ENCODE peak calls at places on chromosomes 11 and 22, in five cellular contexts. I is HFFc6, H is GM12878, G is body of pancreas, V is astrocyte. N is an unnamed sample.

GRCh38 chr22:44573451-44573850 is 75.4 kb upstream of the RTL6 start:
- DNase-seq in G (no peak), I (no peak), H (no peak), V (no peak), N (no peak)

GRCh38 chr22:27207907-27208306 is 550.5 kb downstream of the MIAT start:
- DNase-seq in V (peak; percentile 72), H (no peak), I (no peak), G (no peak), N (no peak)

GRCh38 chr11:80900265-80900664 is 1459.4 kb upstream of the TENM4 start:
- DNase-seq in H (no peak), I (no peak), V (no peak), G (no peak), N (no peak)

GRCh38 chr22:44647141-44647540 is 54.9 kb upstream of the PRR5 start:
- DNase-seq in H (no peak), G (no peak), V (no peak), I (no peak), N (no peak)

GRCh38 chr11:30917859-30918478 is 331.8 kb upstream of the MPPED2 start:
- DNase-seq in I (peak; percentile 17), H (no peak), G (no peak), V (peak; percentile 9), N (no peak)

GRCh38 chr11:76793391-76793811 is 10.2 kb downstream of the TSKU start:
- DNase-seq in H (no peak), V (no peak), G (no peak), I (no peak), N (no peak)

GRCh38 chr22:40525250-40525884 is 111.2 kb downstream of the MRTFA start:
- DNase-seq in I (no peak), G (peak; percentile 58), H (no peak), V (no peak), N (no peak)

GRCh38 chr11:13885083-13885482 is 77.4 kb upstream of the SPON1 start:
- DNase-seq in H (no peak), V (no peak), I (no peak), G (no peak), N (no peak)

GRCh38 chr22:23826510-23827350 is 12.1 kb downstream of the DERL3 start:
- DNase-seq in G (no peak), H (no peak), V (no peak), I (peak; percentile 47), N (no peak)

GRCh38 chr22:40247976-40248375 is 70.3 kb downstream of the TNRC6B start:
- DNase-seq in H (no peak), I (no peak), G (no peak), V (no peak), N (no peak)

GRCh38 chr11:66267379-66268209 is 845 bp upstream of the RAB1B start:
- DNase-seq in H (peak; percentile 54), V (peak; percentile 64), G (peak; percentile 80), I (peak; percentile 75), N (peak; percentile 89)

GRCh38 chr11:47161134-47161854 is 15.4 kb downstream of the ARFGAP2 start:
- DNase-seq in V (no peak), I (peak; percentile 41), H (no peak), G (peak; percentile 75), N (peak; percentile 59)

GRCh38 chr22:48895831-48896765 is 931.6 kb downstream of the BRD1 start:
- DNase-seq in G (no peak), H (no peak), I (no peak), V (no peak), N (no peak)

GRCh38 chr22:48957987-48958321 is 869.7 kb downstream of the BRD1 start:
- DNase-seq in H (no peak), I (no peak), V (no peak), G (no peak), N (no peak)

GRCh38 chr11:33500865-33501479 is 199.7 kb downstream of the C11orf91 start:
- DNase-seq in I (peak; percentile 31), V (peak; percentile 46), H (no peak), G (no peak), N (no peak)

GRCh38 chr11:122494171-122494570 is 161.4 kb upstream of the UBASH3B start:
- DNase-seq in G (no peak), V (no peak), H (no peak), I (peak; percentile 30), N (no peak)

GRCh38 chr11:14269956-14270355 is 89.0 kb downstream of the RRAS2 start:
- DNase-seq in I (no peak), V (no peak), G (no peak), H (no peak), N (no peak)

GRCh38 chr11:128715691-128716153 is 21.9 kb downstream of the FLI1 start:
- DNase-seq in G (no peak), I (peak; percentile 32), H (no peak), V (peak; percentile 94), N (no peak)

GRCh38 chr22:32199341-32199740 is 5.5 kb downstream of the RFPL2 start:
- DNase-seq in H (no peak), I (no peak), V (no peak), G (no peak), N (no peak)

GRCh38 chr11:15621565-15621964 is 506.8 kb downstream of the INSC start:
- DNase-seq in V (no peak), H (no peak), G (no peak), I (no peak), N (no peak)
- TF ChIP-seq CTCF in V (no peak), H (no peak), G (no peak), I (no peak), N (no peak)

GRCh38 chr11:97015327-97015726 is 625.5 kb downstream of the JRKL start:
- DNase-seq in I (no peak), V (no peak), G (no peak), H (no peak), N (no peak)

GRCh38 chr11:97019754-97020153 is 629.9 kb downstream of the JRKL start:
- DNase-seq in G (no peak), V (no peak), H (no peak), I (no peak), N (no peak)

GRCh38 chr11:97022942-97023341 is 633.1 kb downstream of the JRKL start:
- DNase-seq in H (no peak), V (no peak), G (no peak), I (no peak), N (no peak)

GRCh38 chr11:97019305-97019704 is 629.5 kb downstream of the JRKL start:
- DNase-seq in V (no peak), I (no peak), G (no peak), H (no peak), N (no peak)
- TF ChIP-seq CTCF in V (no peak), I (no peak), G (no peak), H (no peak), N (no peak)

DNA sequence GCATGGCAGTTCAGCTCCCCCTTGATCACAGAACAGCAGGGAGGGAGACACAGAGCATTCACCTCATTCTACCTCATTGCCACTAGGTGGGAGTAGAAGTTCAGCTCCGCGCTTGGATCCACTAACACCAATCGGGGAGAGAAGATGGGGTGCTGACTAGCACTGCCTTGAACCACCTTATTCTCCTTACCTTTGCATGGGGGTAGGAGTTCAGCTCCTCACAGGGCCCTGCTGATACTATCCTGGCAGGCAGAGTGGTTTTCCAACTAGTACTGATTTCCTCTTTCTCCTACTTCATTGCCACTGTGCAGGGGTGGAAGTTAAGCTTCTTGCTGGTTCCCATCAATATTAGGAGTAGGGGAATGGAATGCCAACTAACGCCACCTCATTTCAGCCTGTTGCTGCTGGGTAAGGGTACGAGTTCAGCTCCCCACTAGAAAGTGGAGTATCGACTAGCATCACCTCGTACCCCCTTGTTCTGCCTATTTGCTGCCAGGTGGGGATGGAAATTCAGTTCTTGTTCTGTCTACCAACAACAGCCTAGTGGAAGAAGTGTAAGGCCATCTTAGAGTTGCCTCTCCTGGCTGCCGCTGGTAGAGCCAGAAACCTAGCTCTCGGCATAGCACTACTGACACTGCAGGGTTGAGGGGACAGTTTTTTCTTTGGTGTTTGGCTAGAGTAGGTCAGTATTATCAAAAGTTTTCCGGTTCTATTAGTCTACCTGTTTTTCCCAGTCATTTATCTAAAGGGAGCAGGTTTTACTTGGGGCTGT is 550.9 kb upstream of the CCDC90B start:
- DNase-seq in I (peak; percentile 52), H (peak; percentile 5), V (peak; percentile 35), G (peak; percentile 43), N (no peak)
- TF ChIP-seq CTCF in I (peak; percentile 84), H (peak; percentile 79), V (peak; percentile 81), G (peak; percentile 68), N (peak; percentile 73)

DNA sequence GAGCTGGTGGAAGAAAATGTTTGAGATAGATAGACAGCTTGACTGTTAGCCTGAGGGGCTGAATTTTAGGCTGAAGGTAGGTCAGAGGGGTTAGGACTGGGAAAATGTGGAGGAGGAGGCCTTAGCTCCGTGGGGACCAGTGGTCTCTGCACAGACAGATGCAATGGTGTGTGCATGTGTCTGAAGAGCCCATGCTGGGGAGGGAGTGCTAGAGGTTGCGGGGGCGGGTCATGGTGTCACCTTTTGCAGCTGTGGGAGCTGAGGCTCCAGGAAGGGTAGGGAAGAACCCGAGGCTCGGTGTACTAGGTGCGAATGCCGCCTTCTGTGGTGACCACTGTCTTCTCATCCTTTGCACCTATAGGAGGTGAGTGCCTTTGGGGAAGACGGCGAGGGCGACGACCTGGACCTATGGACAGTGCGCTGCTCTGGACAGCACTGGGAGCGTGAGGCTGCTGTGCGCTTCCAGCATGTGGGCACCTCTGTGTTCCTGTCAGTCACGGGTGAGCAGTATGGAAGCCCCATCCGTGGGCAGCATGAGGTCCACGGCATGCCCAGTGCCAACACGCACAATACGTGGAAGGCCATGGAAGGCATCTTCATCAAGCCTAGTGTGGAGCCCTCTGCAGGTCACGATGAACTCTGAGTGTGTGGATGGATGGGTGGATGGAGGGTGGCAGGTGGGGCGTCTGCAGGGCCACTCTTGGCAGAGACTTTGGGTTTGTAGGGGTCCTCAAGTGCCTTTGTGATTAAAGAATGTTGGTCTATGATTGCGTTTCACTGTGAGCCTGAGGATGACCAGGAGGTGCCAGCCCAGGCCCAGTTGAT is 1.6 kb downstream of the SDF2L1 start:
- DNase-seq in H (no peak), I (no peak), G (no peak), V (no peak), N (no peak)
- TF ChIP-seq CTCF in H (peak; percentile 16), I (peak; percentile 46), G (no peak), V (no peak), N (peak; percentile 33)

GRCh38 chr22:29726512-29727247 is 6.9 kb downstream of the CABP7 start:
- DNase-seq in G (no peak), I (no peak), V (peak; percentile 20), H (no peak), N (no peak)
- TF ChIP-seq CTCF in G (no peak), I (no peak), V (no peak), H (no peak), N (no peak)

N was measured in GM06990.